ENCODE peak calls at places on chromosome 14, in ten cellular contexts. One of them, this sample, is unnamed.

GRCh38 chr14:50860478-50861086 is 11.3 kb upstream of the ABHD12B start:
- DNase-seq in iPS-NIHi11: peak
- DNase-seq in T-helper 2 cell treated with Interferon-gamma antibody and Interleukin-4, amounts not matched to agents 5 μg/mL and 100 μg/mL, for 36 hours: peak
- DNase-seq in LoVo: peak
- DNase-seq in AG20443: peak
- DNase-seq in HTR-8/SVneo: peak
- DNase-seq in skeletal muscle cell: no peak
- DNase-seq in cardiac muscle cell: peak
- DNase-seq in GM12891: peak
- DNase-seq in uterus: peak
- DNase-seq in this sample: peak

GRCh38 chr14:20690848-20691640 is 2.5 kb downstream of the ANG start:
- DNase-seq in iPS-NIHi11: peak
- DNase-seq in T-helper 2 cell treated with Interferon-gamma antibody and Interleukin-4, amounts not matched to agents 5 μg/mL and 100 μg/mL, for 36 hours: peak
- DNase-seq in LoVo: peak
- DNase-seq in AG20443: peak
- DNase-seq in HTR-8/SVneo: peak
- DNase-seq in skeletal muscle cell: peak
- DNase-seq in cardiac muscle cell: peak
- DNase-seq in GM12891: peak
- DNase-seq in uterus: peak
- DNase-seq in this sample: peak

GRCh38 chr14:79641371-79641770 is 569.9 kb downstream of the DIO2 start:
- DNase-seq in iPS-NIHi11: no peak
- DNase-seq in T-helper 2 cell treated with Interferon-gamma antibody and Interleukin-4, amounts not matched to agents 5 μg/mL and 100 μg/mL, for 36 hours: no peak
- DNase-seq in LoVo: no peak
- DNase-seq in AG20443: no peak
- DNase-seq in HTR-8/SVneo: no peak
- DNase-seq in skeletal muscle cell: no peak
- DNase-seq in cardiac muscle cell: no peak
- DNase-seq in GM12891: no peak
- DNase-seq in uterus: no peak
- DNase-seq in this sample: no peak

GRCh38 chr14:64060648-64061096 is 207.9 kb downstream of the SYNE2 start:
- DNase-seq in iPS-NIHi11: peak
- DNase-seq in T-helper 2 cell treated with Interferon-gamma antibody and Interleukin-4, amounts not matched to agents 5 μg/mL and 100 μg/mL, for 36 hours: no peak
- DNase-seq in LoVo: peak
- DNase-seq in AG20443: peak
- DNase-seq in HTR-8/SVneo: peak
- DNase-seq in skeletal muscle cell: no peak
- DNase-seq in cardiac muscle cell: peak
- DNase-seq in GM12891: no peak
- DNase-seq in uterus: no peak
- DNase-seq in this sample: no peak

GRCh38 chr14:95023886-95024285 is 133.4 kb downstream of the DICER1 start:
- DNase-seq in iPS-NIHi11: no peak
- DNase-seq in T-helper 2 cell treated with Interferon-gamma antibody and Interleukin-4, amounts not matched to agents 5 μg/mL and 100 μg/mL, for 36 hours: no peak
- DNase-seq in LoVo: no peak
- DNase-seq in AG20443: peak
- DNase-seq in HTR-8/SVneo: no peak
- DNase-seq in skeletal muscle cell: no peak
- DNase-seq in cardiac muscle cell: no peak
- DNase-seq in GM12891: no peak
- DNase-seq in uterus: no peak
- DNase-seq in this sample: no peak

GRCh38 chr14:32611752-32612151 is 282.7 kb downstream of the AKAP6 start:
- DNase-seq in iPS-NIHi11: no peak
- DNase-seq in T-helper 2 cell treated with Interferon-gamma antibody and Interleukin-4, amounts not matched to agents 5 μg/mL and 100 μg/mL, for 36 hours: no peak
- DNase-seq in LoVo: no peak
- DNase-seq in AG20443: peak
- DNase-seq in HTR-8/SVneo: peak
- DNase-seq in skeletal muscle cell: peak
- DNase-seq in cardiac muscle cell: no peak
- DNase-seq in GM12891: no peak
- DNase-seq in uterus: no peak
- DNase-seq in this sample: no peak

GRCh38 chr14:57530571-57530970 is 36.9 kb upstream of the CCDC198 start:
- DNase-seq in iPS-NIHi11: no peak
- DNase-seq in T-helper 2 cell treated with Interferon-gamma antibody and Interleukin-4, amounts not matched to agents 5 μg/mL and 100 μg/mL, for 36 hours: no peak
- DNase-seq in LoVo: no peak
- DNase-seq in AG20443: no peak
- DNase-seq in HTR-8/SVneo: no peak
- DNase-seq in skeletal muscle cell: no peak
- DNase-seq in cardiac muscle cell: no peak
- DNase-seq in GM12891: no peak
- DNase-seq in uterus: no peak
- DNase-seq in this sample: no peak

GRCh38 chr14:89540830-89541470 is 123.9 kb upstream of the FOXN3 start:
- DNase-seq in iPS-NIHi11: no peak
- DNase-seq in T-helper 2 cell treated with Interferon-gamma antibody and Interleukin-4, amounts not matched to agents 5 μg/mL and 100 μg/mL, for 36 hours: no peak
- DNase-seq in LoVo: no peak
- DNase-seq in AG20443: peak
- DNase-seq in HTR-8/SVneo: peak
- DNase-seq in skeletal muscle cell: peak
- DNase-seq in cardiac muscle cell: no peak
- DNase-seq in GM12891: no peak
- DNase-seq in uterus: no peak
- DNase-seq in this sample: no peak

GRCh38 chr14:53571990-53572389 is 384.6 kb downstream of the BMP4 start:
- DNase-seq in iPS-NIHi11: peak
- DNase-seq in T-helper 2 cell treated with Interferon-gamma antibody and Interleukin-4, amounts not matched to agents 5 μg/mL and 100 μg/mL, for 36 hours: no peak
- DNase-seq in LoVo: no peak
- DNase-seq in AG20443: no peak
- DNase-seq in HTR-8/SVneo: no peak
- DNase-seq in skeletal muscle cell: no peak
- DNase-seq in cardiac muscle cell: peak
- DNase-seq in GM12891: no peak
- DNase-seq in uterus: peak
- DNase-seq in this sample: no peak

GRCh38 chr14:32109676-32110075 is 32.6 kb downstream of the ARHGAP5 start:
- DNase-seq in iPS-NIHi11: no peak
- DNase-seq in T-helper 2 cell treated with Interferon-gamma antibody and Interleukin-4, amounts not matched to agents 5 μg/mL and 100 μg/mL, for 36 hours: no peak
- DNase-seq in LoVo: no peak
- DNase-seq in AG20443: peak
- DNase-seq in HTR-8/SVneo: no peak
- DNase-seq in skeletal muscle cell: peak
- DNase-seq in cardiac muscle cell: no peak
- DNase-seq in GM12891: no peak
- DNase-seq in uterus: no peak
- DNase-seq in this sample: no peak

GRCh38 chr14:38074754-38075153 is 132.9 kb upstream of the SSTR1 start:
- DNase-seq in iPS-NIHi11: no peak
- DNase-seq in T-helper 2 cell treated with Interferon-gamma antibody and Interleukin-4, amounts not matched to agents 5 μg/mL and 100 μg/mL, for 36 hours: no peak
- DNase-seq in LoVo: no peak
- DNase-seq in AG20443: no peak
- DNase-seq in HTR-8/SVneo: no peak
- DNase-seq in skeletal muscle cell: no peak
- DNase-seq in cardiac muscle cell: no peak
- DNase-seq in GM12891: no peak
- DNase-seq in uterus: no peak
- DNase-seq in this sample: no peak

GRCh38 chr14:31000629-31001338 is 24.7 kb upstream of the AP4S1 start:
- DNase-seq in iPS-NIHi11: no peak
- DNase-seq in T-helper 2 cell treated with Interferon-gamma antibody and Interleukin-4, amounts not matched to agents 5 μg/mL and 100 μg/mL, for 36 hours: no peak
- DNase-seq in LoVo: no peak
- DNase-seq in AG20443: no peak
- DNase-seq in HTR-8/SVneo: no peak
- DNase-seq in skeletal muscle cell: no peak
- DNase-seq in cardiac muscle cell: no peak
- DNase-seq in GM12891: no peak
- DNase-seq in uterus: no peak
- DNase-seq in this sample: no peak

GRCh38 chr14:68704736-68705720 is 87.8 kb downstream of the ZFP36L1 start:
- DNase-seq in iPS-NIHi11: no peak
- DNase-seq in T-helper 2 cell treated with Interferon-gamma antibody and Interleukin-4, amounts not matched to agents 5 μg/mL and 100 μg/mL, for 36 hours: no peak
- DNase-seq in LoVo: no peak
- DNase-seq in AG20443: peak
- DNase-seq in HTR-8/SVneo: no peak
- DNase-seq in skeletal muscle cell: no peak
- DNase-seq in cardiac muscle cell: no peak
- DNase-seq in GM12891: no peak
- DNase-seq in uterus: peak
- DNase-seq in this sample: no peak

GRCh38 chr14:60339571-60339970 is 90.5 kb downstream of the PPM1A start:
- DNase-seq in iPS-NIHi11: no peak
- DNase-seq in T-helper 2 cell treated with Interferon-gamma antibody and Interleukin-4, amounts not matched to agents 5 μg/mL and 100 μg/mL, for 36 hours: no peak
- DNase-seq in LoVo: no peak
- DNase-seq in AG20443: no peak
- DNase-seq in HTR-8/SVneo: no peak
- DNase-seq in skeletal muscle cell: no peak
- DNase-seq in cardiac muscle cell: no peak
- DNase-seq in GM12891: no peak
- DNase-seq in uterus: no peak
- DNase-seq in this sample: no peak

GRCh38 chr14:76908834-76909233 is 82.6 kb downstream of the LRRC74A start:
- DNase-seq in iPS-NIHi11: no peak
- DNase-seq in T-helper 2 cell treated with Interferon-gamma antibody and Interleukin-4, amounts not matched to agents 5 μg/mL and 100 μg/mL, for 36 hours: peak
- DNase-seq in LoVo: no peak
- DNase-seq in AG20443: no peak
- DNase-seq in HTR-8/SVneo: no peak
- DNase-seq in skeletal muscle cell: no peak
- DNase-seq in cardiac muscle cell: no peak
- DNase-seq in GM12891: peak
- DNase-seq in uterus: no peak
- DNase-seq in this sample: peak

GRCh38 chr14:34355584-34356266 is 106.3 kb downstream of the SPTSSA start:
- DNase-seq in iPS-NIHi11: no peak
- DNase-seq in T-helper 2 cell treated with Interferon-gamma antibody and Interleukin-4, amounts not matched to agents 5 μg/mL and 100 μg/mL, for 36 hours: no peak
- DNase-seq in LoVo: no peak
- DNase-seq in AG20443: peak
- DNase-seq in HTR-8/SVneo: no peak
- DNase-seq in skeletal muscle cell: peak
- DNase-seq in cardiac muscle cell: no peak
- DNase-seq in GM12891: no peak
- DNase-seq in uterus: no peak
- DNase-seq in this sample: no peak

GRCh38 chr14:54881235-54881760 is 21.3 kb downstream of the GCH1 start:
- DNase-seq in iPS-NIHi11: no peak
- DNase-seq in T-helper 2 cell treated with Interferon-gamma antibody and Interleukin-4, amounts not matched to agents 5 μg/mL and 100 μg/mL, for 36 hours: no peak
- DNase-seq in LoVo: peak
- DNase-seq in AG20443: peak
- DNase-seq in HTR-8/SVneo: no peak
- DNase-seq in skeletal muscle cell: no peak
- DNase-seq in cardiac muscle cell: no peak
- DNase-seq in GM12891: no peak
- DNase-seq in uterus: no peak
- DNase-seq in this sample: peak

GRCh38 chr14:96264200-96264553 is 8.2 kb downstream of the BDKRB1 start:
- DNase-seq in iPS-NIHi11: no peak
- DNase-seq in T-helper 2 cell treated with Interferon-gamma antibody and Interleukin-4, amounts not matched to agents 5 μg/mL and 100 μg/mL, for 36 hours: no peak
- DNase-seq in LoVo: no peak
- DNase-seq in AG20443: no peak
- DNase-seq in HTR-8/SVneo: no peak
- DNase-seq in skeletal muscle cell: no peak
- DNase-seq in cardiac muscle cell: no peak
- DNase-seq in GM12891: no peak
- DNase-seq in uterus: no peak
- DNase-seq in this sample: no peak

GRCh38 chr14:81319946-81320345 is 80.2 kb downstream of the STON2 start:
- DNase-seq in iPS-NIHi11: no peak
- DNase-seq in T-helper 2 cell treated with Interferon-gamma antibody and Interleukin-4, amounts not matched to agents 5 μg/mL and 100 μg/mL, for 36 hours: no peak
- DNase-seq in LoVo: no peak
- DNase-seq in AG20443: no peak
- DNase-seq in HTR-8/SVneo: no peak
- DNase-seq in skeletal muscle cell: no peak
- DNase-seq in cardiac muscle cell: no peak
- DNase-seq in GM12891: no peak
- DNase-seq in uterus: no peak
- DNase-seq in this sample: no peak

GRCh38 chr14:72605921-72606220 is 288.0 kb downstream of the DPF3 start:
- DNase-seq in iPS-NIHi11: no peak
- DNase-seq in T-helper 2 cell treated with Interferon-gamma antibody and Interleukin-4, amounts not matched to agents 5 μg/mL and 100 μg/mL, for 36 hours: no peak
- DNase-seq in LoVo: no peak
- DNase-seq in AG20443: no peak
- DNase-seq in HTR-8/SVneo: no peak
- DNase-seq in skeletal muscle cell: no peak
- DNase-seq in cardiac muscle cell: no peak
- DNase-seq in GM12891: no peak
- DNase-seq in uterus: no peak
- DNase-seq in this sample: no peak

GRCh38 chr14:100620437-100621100 is 33.4 kb upstream of the BEGAIN start:
- DNase-seq in iPS-NIHi11: no peak
- DNase-seq in T-helper 2 cell treated with Interferon-gamma antibody and Interleukin-4, amounts not matched to agents 5 μg/mL and 100 μg/mL, for 36 hours: no peak
- DNase-seq in LoVo: no peak
- DNase-seq in AG20443: no peak
- DNase-seq in HTR-8/SVneo: no peak
- DNase-seq in skeletal muscle cell: no peak
- DNase-seq in cardiac muscle cell: peak
- DNase-seq in GM12891: no peak
- DNase-seq in uterus: peak
- DNase-seq in this sample: no peak

GRCh38 chr14:100341301-100342031 is 18.3 kb downstream of the SLC25A47 start:
- DNase-seq in iPS-NIHi11: no peak
- DNase-seq in T-helper 2 cell treated with Interferon-gamma antibody and Interleukin-4, amounts not matched to agents 5 μg/mL and 100 μg/mL, for 36 hours: peak
- DNase-seq in LoVo: no peak
- DNase-seq in AG20443: peak
- DNase-seq in HTR-8/SVneo: peak
- DNase-seq in skeletal muscle cell: peak
- DNase-seq in cardiac muscle cell: no peak
- DNase-seq in GM12891: no peak
- DNase-seq in uterus: no peak
- DNase-seq in this sample: no peak

GRCh38 chr14:50998612-50999011 is 54.3 kb upstream of the PYGL start:
- DNase-seq in iPS-NIHi11: no peak
- DNase-seq in T-helper 2 cell treated with Interferon-gamma antibody and Interleukin-4, amounts not matched to agents 5 μg/mL and 100 μg/mL, for 36 hours: no peak
- DNase-seq in LoVo: no peak
- DNase-seq in AG20443: no peak
- DNase-seq in HTR-8/SVneo: no peak
- DNase-seq in skeletal muscle cell: no peak
- DNase-seq in cardiac muscle cell: no peak
- DNase-seq in GM12891: no peak
- DNase-seq in uterus: no peak
- DNase-seq in this sample: no peak

GRCh38 chr14:99612737-99613330 is 8.8 kb upstream of the CCDC85C start:
- DNase-seq in iPS-NIHi11: no peak
- DNase-seq in T-helper 2 cell treated with Interferon-gamma antibody and Interleukin-4, amounts not matched to agents 5 μg/mL and 100 μg/mL, for 36 hours: no peak
- DNase-seq in LoVo: no peak
- DNase-seq in AG20443: peak
- DNase-seq in HTR-8/SVneo: peak
- DNase-seq in skeletal muscle cell: no peak
- DNase-seq in cardiac muscle cell: no peak
- DNase-seq in GM12891: no peak
- DNase-seq in uterus: no peak
- DNase-seq in this sample: no peak

GRCh38 chr14:97704316-97704715 is 907.1 kb downstream of the VRK1 start:
- DNase-seq in iPS-NIHi11: no peak
- DNase-seq in T-helper 2 cell treated with Interferon-gamma antibody and Interleukin-4, amounts not matched to agents 5 μg/mL and 100 μg/mL, for 36 hours: no peak
- DNase-seq in LoVo: no peak
- DNase-seq in AG20443: no peak
- DNase-seq in HTR-8/SVneo: no peak
- DNase-seq in skeletal muscle cell: no peak
- DNase-seq in cardiac muscle cell: no peak
- DNase-seq in GM12891: no peak
- DNase-seq in uterus: no peak
- DNase-seq in this sample: no peak

GRCh38 chr14:95071649-95072256 is 85.6 kb downstream of the DICER1 start:
- DNase-seq in iPS-NIHi11: no peak
- DNase-seq in T-helper 2 cell treated with Interferon-gamma antibody and Interleukin-4, amounts not matched to agents 5 μg/mL and 100 μg/mL, for 36 hours: no peak
- DNase-seq in LoVo: no peak
- DNase-seq in AG20443: no peak
- DNase-seq in HTR-8/SVneo: no peak
- DNase-seq in skeletal muscle cell: no peak
- DNase-seq in cardiac muscle cell: no peak
- DNase-seq in GM12891: no peak
- DNase-seq in uterus: no peak
- DNase-seq in this sample: no peak

GRCh38 chr14:105313381-105314286 is 914 bp upstream of the PACS2 start:
- DNase-seq in iPS-NIHi11: no peak
- DNase-seq in T-helper 2 cell treated with Interferon-gamma antibody and Interleukin-4, amounts not matched to agents 5 μg/mL and 100 μg/mL, for 36 hours: peak
- DNase-seq in LoVo: no peak
- DNase-seq in AG20443: no peak
- DNase-seq in HTR-8/SVneo: no peak
- DNase-seq in skeletal muscle cell: no peak
- DNase-seq in cardiac muscle cell: peak
- DNase-seq in GM12891: peak
- DNase-seq in uterus: peak
- DNase-seq in this sample: peak

GRCh38 chr14:99264691-99265090 is 7.3 kb downstream of the BCL11B start:
- DNase-seq in iPS-NIHi11: no peak
- DNase-seq in T-helper 2 cell treated with Interferon-gamma antibody and Interleukin-4, amounts not matched to agents 5 μg/mL and 100 μg/mL, for 36 hours: no peak
- DNase-seq in LoVo: no peak
- DNase-seq in AG20443: no peak
- DNase-seq in HTR-8/SVneo: no peak
- DNase-seq in skeletal muscle cell: no peak
- DNase-seq in cardiac muscle cell: no peak
- DNase-seq in GM12891: no peak
- DNase-seq in uterus: no peak
- DNase-seq in this sample: peak

This sample was measured in activated T-cell treated with anti-CD3 and anti-CD28 coated beads, Interleukin-2, amount 50 U/mL, for 72 hours.